ENCODE peak calls at places on chromosomes 16 and 17, in nine cellular contexts. One of them, this sample, is unnamed.

GRCh38 chr16:22623351-22623781 is 112.7 kb downstream of the NPIPB5 start:
- DNase-seq in GDM1: no peak
- DNase-seq in head of caudate nucleus: peak; percentile 5
- DNase-seq in activated naive CD8-positive, alpha-beta T cell treated with anti-CD3 and anti-CD28 coated beads, Interleukin-2, amount 50 U/mL, for 24 hours: no peak
- DNase-seq in fibroblast of mammary gland: peak; percentile 80
- DNase-seq in COR-L47: no peak
- DNase-seq in GOT3: no peak
- DNase-seq in thyroid gland: no peak
- DNase-seq in non-pigmented ciliary epithelial cell: no peak
- DNase-seq in this sample: no peak

GRCh38 chr17:77419547-77420475 is 279.0 kb downstream of the SEC14L1 start:
- DNase-seq in GDM1: no peak
- DNase-seq in head of caudate nucleus: no peak
- DNase-seq in activated naive CD8-positive, alpha-beta T cell treated with anti-CD3 and anti-CD28 coated beads, Interleukin-2, amount 50 U/mL, for 24 hours: no peak
- DNase-seq in fibroblast of mammary gland: peak; percentile 41
- DNase-seq in COR-L47: peak; percentile 27
- DNase-seq in GOT3: no peak
- DNase-seq in thyroid gland: no peak
- DNase-seq in non-pigmented ciliary epithelial cell: no peak
- DNase-seq in this sample: no peak

GRCh38 chr17:82205720-82206508 is 6.7 kb downstream of the CCDC57 start:
- DNase-seq in GDM1: peak; percentile 76
- DNase-seq in head of caudate nucleus: peak; percentile 91
- DNase-seq in activated naive CD8-positive, alpha-beta T cell treated with anti-CD3 and anti-CD28 coated beads, Interleukin-2, amount 50 U/mL, for 24 hours: peak; percentile 81
- DNase-seq in fibroblast of mammary gland: peak; percentile 92
- DNase-seq in COR-L47: peak; percentile 81
- DNase-seq in GOT3: peak; percentile 56
- DNase-seq in thyroid gland: peak; percentile 85
- DNase-seq in non-pigmented ciliary epithelial cell: peak; percentile 54
- DNase-seq in this sample: peak; percentile 81

GRCh38 chr17:81488276-81488860 is 24.2 kb downstream of the ACTG1 start:
- DNase-seq in GDM1: no peak
- DNase-seq in head of caudate nucleus: no peak
- DNase-seq in activated naive CD8-positive, alpha-beta T cell treated with anti-CD3 and anti-CD28 coated beads, Interleukin-2, amount 50 U/mL, for 24 hours: peak; percentile 24
- DNase-seq in fibroblast of mammary gland: no peak
- DNase-seq in COR-L47: no peak
- DNase-seq in GOT3: no peak
- DNase-seq in thyroid gland: no peak
- DNase-seq in non-pigmented ciliary epithelial cell: no peak
- DNase-seq in this sample: no peak

GRCh38 chr17:76199466-76199865 is 40.8 kb downstream of the RNF157 start:
- DNase-seq in GDM1: no peak
- DNase-seq in head of caudate nucleus: no peak
- DNase-seq in activated naive CD8-positive, alpha-beta T cell treated with anti-CD3 and anti-CD28 coated beads, Interleukin-2, amount 50 U/mL, for 24 hours: peak; percentile 57
- DNase-seq in fibroblast of mammary gland: no peak
- DNase-seq in COR-L47: no peak
- DNase-seq in GOT3: no peak
- DNase-seq in thyroid gland: no peak
- DNase-seq in non-pigmented ciliary epithelial cell: no peak
- DNase-seq in this sample: no peak

GRCh38 chr16:75054556-75054947 is 55.7 kb downstream of the ZNRF1 start:
- DNase-seq in GDM1: no peak
- DNase-seq in head of caudate nucleus: no peak
- DNase-seq in activated naive CD8-positive, alpha-beta T cell treated with anti-CD3 and anti-CD28 coated beads, Interleukin-2, amount 50 U/mL, for 24 hours: no peak
- DNase-seq in fibroblast of mammary gland: no peak
- DNase-seq in COR-L47: no peak
- DNase-seq in GOT3: no peak
- DNase-seq in thyroid gland: no peak
- DNase-seq in non-pigmented ciliary epithelial cell: no peak
- DNase-seq in this sample: no peak

GRCh38 chr16:11619327-11619851 is 32.7 kb upstream of the LITAF start:
- DNase-seq in GDM1: no peak
- DNase-seq in head of caudate nucleus: no peak
- DNase-seq in activated naive CD8-positive, alpha-beta T cell treated with anti-CD3 and anti-CD28 coated beads, Interleukin-2, amount 50 U/mL, for 24 hours: no peak
- DNase-seq in fibroblast of mammary gland: no peak
- DNase-seq in COR-L47: no peak
- DNase-seq in GOT3: no peak
- DNase-seq in thyroid gland: peak; percentile 91
- DNase-seq in non-pigmented ciliary epithelial cell: no peak
- DNase-seq in this sample: no peak

GRCh38 chr16:56259425-56259779 is 68.1 kb downstream of the GNAO1 start:
- DNase-seq in GDM1: no peak
- DNase-seq in head of caudate nucleus: no peak
- DNase-seq in activated naive CD8-positive, alpha-beta T cell treated with anti-CD3 and anti-CD28 coated beads, Interleukin-2, amount 50 U/mL, for 24 hours: no peak
- DNase-seq in fibroblast of mammary gland: no peak
- DNase-seq in COR-L47: no peak
- DNase-seq in GOT3: no peak
- DNase-seq in thyroid gland: no peak
- DNase-seq in non-pigmented ciliary epithelial cell: no peak
- DNase-seq in this sample: no peak

GRCh38 chr16:85061566-85061965 is 34.0 kb downstream of the KIAA0513 start:
- DNase-seq in GDM1: no peak
- DNase-seq in head of caudate nucleus: peak; percentile 62
- DNase-seq in activated naive CD8-positive, alpha-beta T cell treated with anti-CD3 and anti-CD28 coated beads, Interleukin-2, amount 50 U/mL, for 24 hours: no peak
- DNase-seq in fibroblast of mammary gland: no peak
- DNase-seq in COR-L47: no peak
- DNase-seq in GOT3: no peak
- DNase-seq in thyroid gland: peak; percentile 15
- DNase-seq in non-pigmented ciliary epithelial cell: no peak
- DNase-seq in this sample: no peak

GRCh38 chr16:80158766-80159165 is 382.0 kb upstream of the DYNLRB2 start:
- DNase-seq in GDM1: no peak
- DNase-seq in head of caudate nucleus: no peak
- DNase-seq in activated naive CD8-positive, alpha-beta T cell treated with anti-CD3 and anti-CD28 coated beads, Interleukin-2, amount 50 U/mL, for 24 hours: no peak
- DNase-seq in fibroblast of mammary gland: peak; percentile 66
- DNase-seq in COR-L47: no peak
- DNase-seq in GOT3: no peak
- DNase-seq in thyroid gland: no peak
- DNase-seq in non-pigmented ciliary epithelial cell: peak; percentile 68
- DNase-seq in this sample: peak; percentile 47